ENCODE peak calls at places on chromosomes 3 and 15, in six cellular contexts. K is heart right ventricle; M is stimulated activated naive B cell treated with anti-CD40 and anti-IgM and Interleukin-4, amounts not matched to agents 10 μg/mL and 1 μg/mL and 100 μg/mL, for 72 hours; Q is activated T-helper 17 cell treated with anti-CD3 and anti-CD28 coated beads, Interleukin-2, amount 50 U/mL, for 72 hours; T is SK-N-SH treated with all-trans-retinoic acid at 6 μM for 48 hours; H is upper lobe of right lung. I is an unnamed sample.
A peak's percentile ranks its signal among the peaks of the same experiment; 100 is the strongest.

GRCh38 chr15:35166730-35167359 is 81.8 kb upstream of the NANOGP8 start:
- ATAC-seq in H (no peak), T (no peak), Q (no peak), M (no peak), K (no peak), I (no peak)

GRCh38 chr3:31268868-31269267 is 263.9 kb upstream of the STT3B start:
- ATAC-seq in K (no peak), Q (no peak), H (peak; percentile 38), T (no peak), M (peak; percentile 46), I (no peak)

GRCh38 chr3:123564056-123564455 is 20.8 kb downstream of the HACD2 start:
- ATAC-seq in K (no peak), Q (no peak), T (no peak), M (no peak), H (no peak), I (no peak)

GRCh38 chr3:105906345-105906744 is 37.5 kb upstream of the CBLB start:
- ATAC-seq in H (no peak), Q (no peak), K (peak; percentile 7), M (no peak), T (no peak), I (no peak)

GRCh38 chr3:157130881-157131251 is 29.1 kb downstream of the CCNL1 start:
- ATAC-seq in T (no peak), Q (no peak), K (no peak), M (no peak), H (no peak), I (no peak)

GRCh38 chr3:196867155-196867506 is 589 bp upstream of the SENP5 start:
- ATAC-seq in Q (no peak), K (no peak), M (no peak), T (peak; percentile 9), H (no peak), I (no peak)

GRCh38 chr3:152417181-152417580 is 148.5 kb downstream of the MBNL1 start:
- ATAC-seq in T (peak; percentile 30), M (no peak), H (no peak), Q (peak; percentile 55), K (peak; percentile 39), I (no peak)

GRCh38 chr15:92029104-92029466 is 175.6 kb downstream of the SLCO3A1 start:
- ATAC-seq in T (peak; percentile 33), K (peak; percentile 57), Q (no peak), H (no peak), M (no peak), I (no peak)

GRCh38 chr3:25033407-25034029 is 394.5 kb upstream of the RARB start:
- ATAC-seq in K (peak; percentile 83), T (peak; percentile 55), H (peak; percentile 86), Q (peak; percentile 31), M (peak; percentile 70), I (no peak)

GRCh38 chr3:32113566-32113965 is 7.1 kb downstream of the GPD1L start:
- ATAC-seq in H (no peak), K (no peak), Q (peak; percentile 68), T (no peak), M (no peak), I (no peak)

GRCh38 chr3:56691165-56692000 is 8.3 kb upstream of the TASOR start:
- ATAC-seq in M (no peak), K (no peak), T (no peak), H (no peak), Q (no peak), I (no peak)

GRCh38 chr3:9500108-9501050 is 53.2 kb downstream of the LHFPL4 start:
- ATAC-seq in Q (peak; percentile 77), H (peak; percentile 80), K (peak; percentile 77), T (peak; percentile 74), M (peak; percentile 79), I (peak; percentile 69)

GRCh38 chr15:95919460-95919859 is 411.0 kb upstream of the NR2F2 start:
- ATAC-seq in M (no peak), H (no peak), T (no peak), K (no peak), Q (no peak), I (no peak)

GRCh38 chr15:80090879-80091503 is 31.5 kb downstream of the ZFAND6 start:
- ATAC-seq in M (no peak), H (no peak), K (no peak), Q (no peak), T (no peak), I (no peak)

GRCh38 chr15:68335251-68335650 is 57.7 kb downstream of the FEM1B start:
- ATAC-seq in K (peak; percentile 69), H (no peak), M (no peak), T (peak; percentile 69), Q (no peak), I (no peak)

GRCh38 chr3:186209810-186210752 is 101.2 kb upstream of the ETV5 start:
- ATAC-seq in Q (no peak), T (peak; percentile 36), M (peak; percentile 83), K (peak; percentile 90), H (peak; percentile 55), I (peak; percentile 36)

GRCh38 chr3:73602171-73602570 is 22.6 kb downstream of the PDZRN3 start:
- ATAC-seq in K (no peak), T (peak; percentile 52), Q (no peak), H (no peak), M (no peak), I (no peak)

GRCh38 chr3:119457260-119457659 is 6.2 kb downstream of the TMEM39A start:
- ATAC-seq in M (no peak), Q (no peak), T (no peak), K (peak; percentile 84), H (peak; percentile 93), I (no peak)

GRCh38 chr15:57506422-57506821 is 85.3 kb upstream of the MYZAP start:
- ATAC-seq in M (no peak), Q (no peak), T (no peak), H (no peak), K (no peak), I (no peak)

GRCh38 chr15:58443291-58443690 is 11.5 kb downstream of the LIPC start:
- ATAC-seq in K (no peak), M (no peak), Q (no peak), H (no peak), T (no peak), I (no peak)

I was measured in stimulated activated memory B cell treated with anti-CD40 and anti-IgM and Interleukin-4, amounts not matched to agents 10 μg/mL and 1 μg/mL and 100 μg/mL, for 72 hours.